ENCODE peak calls at places on chromosomes 3 and 15, in six cellular contexts. M is upper lobe of left lung, S is thoracic aorta, Q is A673, H is prostate gland, O is GM23248. N is an unnamed sample. For H3K4me1 and H3K36me3, the result is how much of the 10 kb centered on the place peaks cover.

GRCh38 chr3:186821429-186822367 is 15.4 kb upstream of the RFC4 start:
- DNase-seq in M (no peak), O (peak), Q (peak), H (no peak), S (no peak), N (peak)

GRCh38 chr3:12471228-12471627 is 13.1 kb upstream of the TSEN2 start:
- DNase-seq in H (no peak), O (no peak), S (no peak), M (no peak), Q (no peak), N (no peak)

GRCh38 chr3:100779475-100779874 is 70.2 kb downstream of the TFG start:
- DNase-seq in S (no peak), Q (no peak), M (no peak), H (no peak), O (no peak), N (no peak)

GRCh38 chr3:170132335-170132734 is 49.2 kb downstream of the PHC3 start:
- DNase-seq in S (no peak), M (no peak), Q (no peak), H (no peak), O (no peak), N (no peak)

GRCh38 chr3:189966843-189967242 is 153.9 kb downstream of the P3H2 start:
- DNase-seq in S (no peak), Q (no peak), H (no peak), M (no peak), O (no peak), N (no peak)

GRCh38 chr3:197896421-197896820 is 53.6 kb upstream of the RPL35A start:
- DNase-seq in H (no peak), Q (peak), O (no peak), M (no peak), S (no peak), N (no peak)

GRCh38 chr15:40984963-40985362 is 31.7 kb downstream of the CHAC1 start:
- DNase-seq in M (no peak), H (no peak), O (peak), Q (no peak), S (peak), N (no peak)

GRCh38 chr15:68341851-68342336 is 64.3 kb downstream of the FEM1B start:
- DNase-seq in Q (no peak), S (no peak), O (no peak), H (no peak), M (peak), N (no peak)

GRCh38 chr3:152198655-152199054 is 70.1 kb upstream of the MBNL1 start:
- DNase-seq in M (no peak), S (no peak), O (no peak), Q (no peak), H (no peak), N (no peak)

GRCh38 chr15:92655178-92655995 is at the start of gene FAM174B:
- DNase-seq in S (no peak), M (peak), O (peak), H (peak), Q (peak), N (no peak)

GRCh38 chr3:125609384-125609783 is 14.1 kb upstream of the OSBPL11 start:
- DNase-seq in O (no peak), Q (no peak), S (no peak), H (no peak), M (no peak), N (no peak)

GRCh38 chr15:90153658-90154057 is 47.5 kb upstream of the SEMA4B start:
- DNase-seq in O (no peak), Q (no peak), S (no peak), H (no peak), M (no peak), N (no peak)

GRCh38 chr3:14143826-14144225 is 19.0 kb downstream of the TMEM43 start:
- DNase-seq in M (peak), S (no peak), O (peak), Q (peak), H (peak), N (no peak)

GRCh38 chr3:39927479-39927878 is 118.1 kb downstream of the MYRIP start:
- DNase-seq in Q (no peak), O (no peak), M (no peak), S (no peak), H (no peak), N (no peak)

GRCh38 chr3:162492446-162493081 is 996.0 kb downstream of the OTOL1 start:
- DNase-seq in Q (peak), S (no peak), H (no peak), O (peak), M (no peak), N (no peak)

GRCh38 chr3:61769266-61769665 is 207.9 kb downstream of the PTPRG start:
- DNase-seq in O (no peak), M (no peak), Q (no peak), S (no peak), H (no peak), N (no peak)

GRCh38 chr3:195001261-195001660 is 269.7 kb downstream of the XXYLT1 start:
- DNase-seq in M (no peak), O (no peak), H (no peak), Q (no peak), S (no peak), N (no peak)

GRCh38 chr15:75307778-75308390 is 25.2 kb downstream of the GOLGA6D start:
- DNase-seq in S (no peak), Q (peak), M (peak), H (no peak), O (peak), N (no peak)

GRCh38 chr3:65924762-65925161 is 114.0 kb downstream of the MAGI1 start:
- DNase-seq in H (no peak), S (no peak), M (no peak), O (no peak), Q (no peak), N (no peak)

GRCh38 chr3:101077361-101078011 is 84.3 kb upstream of the ABI3BP start:
- DNase-seq in O (peak), M (no peak), Q (no peak), S (no peak), H (no peak), N (no peak)

GRCh38 chr15:90650117-90650955 is 66.8 kb upstream of the BLM start:
- DNase-seq in H (no peak), M (no peak), S (no peak), Q (peak), O (peak), N (no peak)

GRCh38 chr3:29468150-29468549 is 187.3 kb downstream of the RBMS3 start:
- DNase-seq in Q (no peak), H (no peak), M (no peak), S (no peak), O (no peak), N (no peak)

GRCh38 chr15:69703495-69704187 is 251.0 kb downstream of the RPLP1 start:
- DNase-seq in H (peak), M (no peak), O (no peak), Q (no peak), S (no peak), N (no peak)

GRCh38 chr3:81758275-81758674 is 3.2 kb downstream of the GBE1 start:
- DNase-seq in M (no peak), O (peak), H (no peak), Q (no peak), S (peak), N (no peak)

GRCh38 chr15:39041979-39042485 is 477.4 kb upstream of the RASGRP1 start:
- DNase-seq in O (no peak), S (no peak), Q (no peak), M (no peak), H (no peak), N (no peak)

GRCh38 chr15:39025331-39025730 is 460.7 kb upstream of the RASGRP1 start:
- DNase-seq in S (no peak), O (peak), H (no peak), Q (no peak), M (no peak), N (no peak)

GRCh38 chr15:51156957-51157356 is 62.3 kb upstream of the TNFAIP8L3 start:
- DNase-seq in S (no peak), M (no peak), Q (no peak), H (no peak), O (no peak), N (no peak)

GRCh38 chr3:102301155-102301554 is 133.7 kb upstream of the ZPLD1 start:
- DNase-seq in S (no peak), H (no peak), Q (no peak), M (no peak), O (no peak), N (no peak)

GRCh38 chr3:50268703-50269451 is at the start of gene SEMA3B:
- DNase-seq in Q (no peak), M (peak), S (peak), O (peak), H (peak), N (no peak)

GRCh38 chr3:50270841-50271240 is 1.9 kb downstream of the SEMA3B start:
- DNase-seq in H (no peak), O (no peak), M (no peak), Q (no peak), S (no peak), N (no peak)

GRCh38 chr3:50269460-50269859 is 513 bp downstream of the SEMA3B start:
- DNase-seq in S (no peak), M (no peak), O (no peak), H (no peak), Q (no peak), N (no peak)

GRCh38 chr3:50270422-50270831 is 1.5 kb downstream of the SEMA3B start:
- DNase-seq in M (no peak), S (no peak), H (no peak), O (peak), Q (no peak), N (no peak)

DNA sequence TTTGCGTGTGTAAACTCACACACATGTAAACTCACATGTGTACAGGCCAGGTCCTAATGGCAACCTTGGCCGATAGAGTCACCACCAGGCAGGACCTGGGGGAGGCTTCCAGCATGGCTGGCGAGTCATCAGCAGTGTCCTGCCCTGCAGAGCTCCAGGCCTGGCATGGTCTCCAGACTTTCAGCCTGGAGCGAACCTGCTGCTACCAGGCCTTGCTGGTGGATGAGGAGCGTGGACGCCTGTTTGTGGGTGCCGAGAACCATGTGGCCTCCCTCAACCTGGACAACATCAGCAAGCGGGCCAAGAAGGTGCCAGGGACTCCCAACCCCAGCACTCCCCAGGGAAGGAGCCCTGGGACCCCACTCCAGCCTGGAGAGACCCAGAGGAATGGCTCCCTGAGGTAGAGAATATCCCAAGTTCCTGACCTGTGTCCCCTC is 1.0 kb downstream of the SEMA3B start:
- DNase-seq in S (no peak), H (no peak), O (peak), M (no peak), Q (no peak), N (no peak)
- H3K27ac ChIP-seq in S (no peak), H (no peak), O (no peak), M (peak), Q (no peak), N (no peak)

DNA sequence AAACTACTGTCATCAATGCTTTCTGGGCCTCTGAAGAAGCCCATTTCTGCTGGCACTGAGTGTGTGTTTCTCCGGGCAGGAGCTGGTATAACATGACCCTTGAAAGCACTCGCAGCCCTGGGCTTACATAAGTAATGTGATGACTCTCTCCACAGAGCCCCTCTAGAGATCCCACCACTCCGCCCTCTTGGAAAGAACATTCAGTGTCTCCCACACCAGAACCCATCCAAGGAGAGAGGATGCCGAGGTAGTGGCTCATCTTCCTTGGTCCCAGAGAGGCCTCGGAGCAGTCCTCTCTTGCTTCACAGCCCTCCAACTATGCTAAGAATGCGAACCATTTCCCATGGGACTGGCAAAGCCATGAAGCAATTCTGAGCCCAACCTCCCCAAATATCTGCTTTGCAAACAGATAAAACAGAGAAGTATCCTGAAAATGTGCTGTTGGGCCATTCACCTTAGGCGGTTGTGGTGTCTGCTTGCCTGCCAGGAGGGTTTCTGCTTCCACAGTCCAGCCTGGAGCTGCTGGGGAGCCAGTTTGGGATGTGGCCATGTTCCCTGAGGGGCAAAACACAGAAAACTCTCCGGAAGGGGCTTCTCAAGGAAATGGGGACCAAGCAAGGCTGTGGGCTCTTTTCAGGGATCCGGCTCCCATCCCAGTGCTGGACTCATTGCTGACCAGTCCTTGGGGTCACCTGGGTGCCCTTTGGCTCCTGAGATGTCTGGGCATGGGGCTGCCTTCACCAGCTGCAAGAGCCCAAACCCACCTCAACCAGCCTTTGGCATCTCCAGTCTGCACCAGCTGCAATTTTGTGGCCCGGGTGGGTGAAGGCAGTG is 47.3 kb downstream of the AMOTL2 start:
- DNase-seq in M (no peak), Q (peak), S (no peak), O (peak), H (no peak), N (no peak)
- H3K4me1 ChIP-seq in M (under half), Q (under half), S (half or more), O (half or more), H (under half), N (under half)

DNA sequence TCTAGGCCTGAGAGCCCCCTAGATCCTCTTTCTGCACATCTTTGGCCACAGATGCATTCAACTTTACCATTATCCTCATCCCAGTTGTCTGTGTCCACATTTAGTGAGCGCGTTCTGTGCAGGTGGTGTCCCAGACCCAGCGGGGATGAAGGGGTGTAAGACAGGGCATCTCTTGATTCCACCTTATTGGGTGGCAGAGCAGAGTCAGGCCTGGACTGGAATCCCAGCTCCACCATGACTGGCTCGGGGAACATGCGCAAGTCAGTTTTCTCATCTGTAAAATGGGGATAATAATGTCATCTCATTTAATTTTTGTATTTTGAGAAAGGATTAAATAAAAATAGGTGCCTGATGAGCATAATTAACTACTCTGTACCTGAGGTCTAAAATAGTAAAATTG is 7.8 kb downstream of the SMAD6 start:
- DNase-seq in S (no peak), Q (no peak), O (no peak), H (no peak), M (no peak), N (no peak)
- H3K36me3 ChIP-seq in S (under half), Q (under half), O (under half), H (under half), M (half or more), N (under half)

GRCh38 chr3:46585799-46586693 is 19.9 kb upstream of the LRRC2 start:
- DNase-seq in O (no peak), Q (no peak), S (no peak), M (no peak), H (no peak), N (no peak)

GRCh38 chr3:46584598-46585467 is 18.7 kb upstream of the LRRC2 start:
- DNase-seq in H (no peak), M (no peak), O (no peak), Q (no peak), S (no peak), N (no peak)

DNA sequence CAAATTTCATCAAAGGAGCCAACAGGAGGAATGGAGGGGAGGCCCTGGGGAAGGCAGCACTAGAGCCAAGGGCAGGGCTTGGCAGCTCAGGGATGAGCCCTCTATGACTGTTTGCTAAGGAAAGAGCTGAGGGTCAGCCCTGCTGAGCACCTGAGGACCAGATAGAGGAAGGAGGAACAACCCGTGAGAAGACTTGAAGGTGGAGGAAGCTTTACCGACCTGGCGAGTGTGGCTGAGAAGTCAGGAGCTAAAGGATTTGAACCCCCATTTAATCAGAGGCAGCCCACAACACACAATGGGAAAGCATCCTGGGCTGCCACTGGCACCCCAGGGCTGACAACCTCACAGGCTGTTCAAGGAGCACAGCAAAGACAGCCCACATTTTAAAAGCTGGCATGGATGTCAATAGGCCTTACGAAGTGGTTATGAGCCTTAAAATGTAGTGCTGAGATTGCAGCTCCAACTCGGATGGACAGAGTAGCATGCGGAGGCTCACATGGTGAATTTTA is 20.7 kb upstream of the LRRC2 start:
- DNase-seq in Q (no peak), H (no peak), O (no peak), M (no peak), S (no peak), N (no peak)
- H3K27ac ChIP-seq in Q (no peak), H (no peak), O (no peak), M (no peak), S (no peak), N (no peak)

N was measured in CD4-positive, alpha-beta memory T cell.